ENCODE peak calls at places on chromosomes 5 and 9, in four cellular contexts. One of them, this sample, is unnamed.
A peak's percentile ranks its signal among the peaks of the same experiment; 100 is the strongest.

GRCh38 chr9:16289639-16290038 is 580.8 kb downstream of the BNC2 start:
- DNase-seq in kidney tubule cell: no peak
- DNase-seq in NCI-H1105: no peak
- DNase-seq in nucleus accumbens: no peak
- DNase-seq in this sample: no peak

GRCh38 chr5:125011419-125011818 is 265.0 kb upstream of the ZNF608 start:
- DNase-seq in kidney tubule cell: peak; percentile 24
- DNase-seq in NCI-H1105: no peak
- DNase-seq in nucleus accumbens: no peak
- DNase-seq in this sample: no peak

GRCh38 chr5:180792965-180793287 is 9.7 kb downstream of the MGAT1 start:
- DNase-seq in kidney tubule cell: no peak
- DNase-seq in NCI-H1105: no peak
- DNase-seq in nucleus accumbens: no peak
- DNase-seq in this sample: no peak

GRCh38 chr9:104934686-104935413 is 6.9 kb upstream of the ABCA1 start:
- DNase-seq in kidney tubule cell: no peak
- DNase-seq in NCI-H1105: no peak
- DNase-seq in nucleus accumbens: no peak
- DNase-seq in this sample: no peak

GRCh38 chr5:181173420-181174342 is 26.3 kb downstream of the OR2V2 start:
- DNase-seq in kidney tubule cell: peak; percentile 96
- DNase-seq in NCI-H1105: no peak
- DNase-seq in nucleus accumbens: no peak
- DNase-seq in this sample: no peak

GRCh38 chr9:127307802-127308201 is 43.2 kb downstream of the GARNL3 start:
- DNase-seq in kidney tubule cell: no peak
- DNase-seq in NCI-H1105: no peak
- DNase-seq in nucleus accumbens: peak; percentile 10
- DNase-seq in this sample: no peak

GRCh38 chr9:78261403-78262001 is 25.6 kb downstream of the CEP78 start:
- DNase-seq in kidney tubule cell: peak; percentile 38
- DNase-seq in NCI-H1105: no peak
- DNase-seq in nucleus accumbens: no peak
- DNase-seq in this sample: peak; percentile 6

GRCh38 chr5:57174128-57174849 is 430 bp downstream of the GPBP1 start:
- DNase-seq in kidney tubule cell: peak; percentile 58
- DNase-seq in NCI-H1105: no peak
- DNase-seq in nucleus accumbens: peak; percentile 55
- DNase-seq in this sample: no peak

GRCh38 chr5:7793861-7794260 is 57.1 kb downstream of the CFAP90 start:
- DNase-seq in kidney tubule cell: no peak
- DNase-seq in NCI-H1105: no peak
- DNase-seq in nucleus accumbens: no peak
- DNase-seq in this sample: no peak

GRCh38 chr5:124057161-124057814 is 545.3 kb downstream of the CSNK1G3 start:
- DNase-seq in kidney tubule cell: peak; percentile 63
- DNase-seq in NCI-H1105: peak; percentile 85
- DNase-seq in nucleus accumbens: no peak
- DNase-seq in this sample: no peak

GRCh38 chr9:130245474-130245873 is 20.1 kb upstream of the HMCN2 start:
- DNase-seq in kidney tubule cell: no peak
- DNase-seq in NCI-H1105: no peak
- DNase-seq in nucleus accumbens: no peak
- DNase-seq in this sample: no peak

GRCh38 chr5:82018462-82018861 is 46.6 kb downstream of the ATG10 start:
- DNase-seq in kidney tubule cell: peak; percentile 9
- DNase-seq in NCI-H1105: no peak
- DNase-seq in nucleus accumbens: peak; percentile 8
- DNase-seq in this sample: no peak

GRCh38 chr9:134984372-134985240 is 66.9 kb upstream of the FCN1 start:
- DNase-seq in kidney tubule cell: no peak
- DNase-seq in NCI-H1105: no peak
- DNase-seq in nucleus accumbens: no peak
- DNase-seq in this sample: no peak

This sample was measured in HS-5.